ENCODE peak calls at places on chromosomes 11 and 22, in ten cellular contexts. One of them, this sample, is unnamed.
A peak's percentile ranks its signal among the peaks of the same experiment; 100 is the strongest.

GRCh38 chr11:65651589-65652510 is 10.9 kb downstream of the RELA start:
- DNase-seq in endothelial cell: no peak
- DNase-seq in HFFc6: no peak
- DNase-seq in AG04449: no peak
- DNase-seq in CD8-positive, alpha-beta T cell: no peak
- DNase-seq in astrocyte of the spinal cord: peak; percentile 33
- DNase-seq in uterus: peak; percentile 36
- DNase-seq in PC-9: peak; percentile 79
- DNase-seq in breast epithelium: peak; percentile 67
- DNase-seq in A549: no peak
- DNase-seq in this sample: no peak

GRCh38 chr22:26822300-26822699 is 164.9 kb downstream of the MIAT start:
- DNase-seq in endothelial cell: no peak
- DNase-seq in HFFc6: no peak
- DNase-seq in AG04449: no peak
- DNase-seq in CD8-positive, alpha-beta T cell: no peak
- DNase-seq in astrocyte of the spinal cord: no peak
- DNase-seq in uterus: no peak
- DNase-seq in PC-9: no peak
- DNase-seq in breast epithelium: no peak
- DNase-seq in A549: no peak
- DNase-seq in this sample: no peak

GRCh38 chr11:12281571-12282478 is 95.5 kb upstream of the PARVA start:
- DNase-seq in endothelial cell: peak; percentile 88
- DNase-seq in HFFc6: peak; percentile 77
- DNase-seq in AG04449: no peak
- DNase-seq in CD8-positive, alpha-beta T cell: peak; percentile 71
- DNase-seq in astrocyte of the spinal cord: peak; percentile 84
- DNase-seq in uterus: peak; percentile 86
- DNase-seq in PC-9: no peak
- DNase-seq in breast epithelium: peak; percentile 88
- DNase-seq in A549: peak; percentile 77
- DNase-seq in this sample: peak; percentile 45

GRCh38 chr11:103907136-103907535 is 129.3 kb upstream of the DDI1 start:
- DNase-seq in endothelial cell: no peak
- DNase-seq in HFFc6: no peak
- DNase-seq in AG04449: no peak
- DNase-seq in CD8-positive, alpha-beta T cell: no peak
- DNase-seq in astrocyte of the spinal cord: no peak
- DNase-seq in uterus: no peak
- DNase-seq in PC-9: no peak
- DNase-seq in breast epithelium: no peak
- DNase-seq in A549: no peak
- DNase-seq in this sample: no peak

GRCh38 chr22:41913842-41914534 is 886 bp downstream of the SHISA8 start:
- DNase-seq in endothelial cell: peak; percentile 14
- DNase-seq in HFFc6: no peak
- DNase-seq in AG04449: no peak
- DNase-seq in CD8-positive, alpha-beta T cell: no peak
- DNase-seq in astrocyte of the spinal cord: no peak
- DNase-seq in uterus: no peak
- DNase-seq in PC-9: no peak
- DNase-seq in breast epithelium: no peak
- DNase-seq in A549: no peak
- DNase-seq in this sample: no peak

GRCh38 chr11:26522912-26523610 is 49.0 kb downstream of the MUC15 start:
- DNase-seq in endothelial cell: no peak
- DNase-seq in HFFc6: peak; percentile 17
- DNase-seq in AG04449: no peak
- DNase-seq in CD8-positive, alpha-beta T cell: no peak
- DNase-seq in astrocyte of the spinal cord: peak; percentile 35
- DNase-seq in uterus: no peak
- DNase-seq in PC-9: no peak
- DNase-seq in breast epithelium: no peak
- DNase-seq in A549: peak; percentile 64
- DNase-seq in this sample: no peak

GRCh38 chr11:129846508-129847335 is 31.1 kb downstream of the TMEM45B start:
- DNase-seq in endothelial cell: no peak
- DNase-seq in HFFc6: peak; percentile 96
- DNase-seq in AG04449: peak; percentile 89
- DNase-seq in CD8-positive, alpha-beta T cell: no peak
- DNase-seq in astrocyte of the spinal cord: peak; percentile 91
- DNase-seq in uterus: no peak
- DNase-seq in PC-9: peak; percentile 99
- DNase-seq in breast epithelium: no peak
- DNase-seq in A549: peak; percentile 61
- DNase-seq in this sample: no peak

GRCh38 chr22:44802071-44802700 is 49.8 kb downstream of the ARHGAP8 start:
- DNase-seq in endothelial cell: no peak
- DNase-seq in HFFc6: no peak
- DNase-seq in AG04449: no peak
- DNase-seq in CD8-positive, alpha-beta T cell: no peak
- DNase-seq in astrocyte of the spinal cord: no peak
- DNase-seq in uterus: no peak
- DNase-seq in PC-9: no peak
- DNase-seq in breast epithelium: no peak
- DNase-seq in A549: no peak
- DNase-seq in this sample: no peak

GRCh38 chr11:96109265-96110030 is 185.5 kb upstream of the MTMR2 start:
- DNase-seq in endothelial cell: no peak
- DNase-seq in HFFc6: no peak
- DNase-seq in AG04449: no peak
- DNase-seq in CD8-positive, alpha-beta T cell: no peak
- DNase-seq in astrocyte of the spinal cord: no peak
- DNase-seq in uterus: no peak
- DNase-seq in PC-9: no peak
- DNase-seq in breast epithelium: no peak
- DNase-seq in A549: no peak
- DNase-seq in this sample: no peak

GRCh38 chr22:29689872-29690213 is 30.0 kb upstream of the CABP7 start:
- DNase-seq in endothelial cell: peak; percentile 77
- DNase-seq in HFFc6: peak; percentile 27
- DNase-seq in AG04449: no peak
- DNase-seq in CD8-positive, alpha-beta T cell: no peak
- DNase-seq in astrocyte of the spinal cord: peak; percentile 61
- DNase-seq in uterus: peak; percentile 53
- DNase-seq in PC-9: no peak
- DNase-seq in breast epithelium: no peak
- DNase-seq in A549: peak; percentile 30
- DNase-seq in this sample: no peak

GRCh38 chr11:86228967-86229330 is 15.6 kb upstream of the EED start:
- DNase-seq in endothelial cell: no peak
- DNase-seq in HFFc6: no peak
- DNase-seq in AG04449: no peak
- DNase-seq in CD8-positive, alpha-beta T cell: no peak
- DNase-seq in astrocyte of the spinal cord: no peak
- DNase-seq in uterus: no peak
- DNase-seq in PC-9: peak; percentile 75
- DNase-seq in breast epithelium: no peak
- DNase-seq in A549: no peak
- DNase-seq in this sample: no peak

GRCh38 chr11:130405428-130405827 is 23.0 kb downstream of the ADAMTS8 start:
- DNase-seq in endothelial cell: no peak
- DNase-seq in HFFc6: no peak
- DNase-seq in AG04449: no peak
- DNase-seq in CD8-positive, alpha-beta T cell: no peak
- DNase-seq in astrocyte of the spinal cord: no peak
- DNase-seq in uterus: no peak
- DNase-seq in PC-9: no peak
- DNase-seq in breast epithelium: no peak
- DNase-seq in A549: no peak
- DNase-seq in this sample: no peak

GRCh38 chr11:57901278-57901677 is 122.4 kb upstream of the OR9Q1 start:
- DNase-seq in endothelial cell: no peak
- DNase-seq in HFFc6: no peak
- DNase-seq in AG04449: no peak
- DNase-seq in CD8-positive, alpha-beta T cell: no peak
- DNase-seq in astrocyte of the spinal cord: no peak
- DNase-seq in uterus: no peak
- DNase-seq in PC-9: no peak
- DNase-seq in breast epithelium: no peak
- DNase-seq in A549: no peak
- DNase-seq in this sample: no peak

GRCh38 chr11:40134820-40135219 is 1324.6 kb downstream of the LRRC4C start:
- DNase-seq in endothelial cell: no peak
- DNase-seq in HFFc6: no peak
- DNase-seq in AG04449: no peak
- DNase-seq in CD8-positive, alpha-beta T cell: no peak
- DNase-seq in astrocyte of the spinal cord: no peak
- DNase-seq in uterus: no peak
- DNase-seq in PC-9: no peak
- DNase-seq in breast epithelium: no peak
- DNase-seq in A549: no peak
- DNase-seq in this sample: no peak

GRCh38 chr11:66051371-66051765 is 796 bp upstream of the SF3B2 start:
- DNase-seq in endothelial cell: no peak
- DNase-seq in HFFc6: no peak
- DNase-seq in AG04449: no peak
- DNase-seq in CD8-positive, alpha-beta T cell: no peak
- DNase-seq in astrocyte of the spinal cord: no peak
- DNase-seq in uterus: no peak
- DNase-seq in PC-9: no peak
- DNase-seq in breast epithelium: no peak
- DNase-seq in A549: no peak
- DNase-seq in this sample: no peak

GRCh38 chr11:119754199-119754598 is 25.2 kb upstream of the NECTIN1 start:
- DNase-seq in endothelial cell: no peak
- DNase-seq in HFFc6: no peak
- DNase-seq in AG04449: no peak
- DNase-seq in CD8-positive, alpha-beta T cell: no peak
- DNase-seq in astrocyte of the spinal cord: no peak
- DNase-seq in uterus: no peak
- DNase-seq in PC-9: no peak
- DNase-seq in breast epithelium: no peak
- DNase-seq in A549: no peak
- DNase-seq in this sample: no peak

GRCh38 chr11:134069426-134069921 is 602 bp downstream of the JAM3 start:
- DNase-seq in endothelial cell: no peak
- DNase-seq in HFFc6: no peak
- DNase-seq in AG04449: no peak
- DNase-seq in CD8-positive, alpha-beta T cell: no peak
- DNase-seq in astrocyte of the spinal cord: peak; percentile 22
- DNase-seq in uterus: peak; percentile 36
- DNase-seq in PC-9: no peak
- DNase-seq in breast epithelium: no peak
- DNase-seq in A549: no peak
- DNase-seq in this sample: no peak

GRCh38 chr11:12101318-12101717 is 9.1 kb upstream of the MICAL2 start:
- DNase-seq in endothelial cell: no peak
- DNase-seq in HFFc6: no peak
- DNase-seq in AG04449: no peak
- DNase-seq in CD8-positive, alpha-beta T cell: no peak
- DNase-seq in astrocyte of the spinal cord: no peak
- DNase-seq in uterus: no peak
- DNase-seq in PC-9: no peak
- DNase-seq in breast epithelium: no peak
- DNase-seq in A549: no peak
- DNase-seq in this sample: no peak

GRCh38 chr11:123304828-123305530 is 109.9 kb upstream of the CLMP start:
- DNase-seq in endothelial cell: no peak
- DNase-seq in HFFc6: no peak
- DNase-seq in AG04449: no peak
- DNase-seq in CD8-positive, alpha-beta T cell: no peak
- DNase-seq in astrocyte of the spinal cord: no peak
- DNase-seq in uterus: no peak
- DNase-seq in PC-9: no peak
- DNase-seq in breast epithelium: no peak
- DNase-seq in A549: no peak
- DNase-seq in this sample: no peak
- TF ChIP-seq CTCF in endothelial cell: no peak
- TF ChIP-seq CTCF in HFFc6: no peak
- TF ChIP-seq CTCF in AG04449: no peak
- TF ChIP-seq CTCF in CD8-positive, alpha-beta T cell: no peak
- TF ChIP-seq CTCF in astrocyte of the spinal cord: peak; percentile 5
- TF ChIP-seq CTCF in uterus: no peak
- TF ChIP-seq CTCF in PC-9: no peak
- TF ChIP-seq CTCF in breast epithelium: no peak
- TF ChIP-seq CTCF in A549: no peak
- TF ChIP-seq CTCF in this sample: no peak

DNA sequence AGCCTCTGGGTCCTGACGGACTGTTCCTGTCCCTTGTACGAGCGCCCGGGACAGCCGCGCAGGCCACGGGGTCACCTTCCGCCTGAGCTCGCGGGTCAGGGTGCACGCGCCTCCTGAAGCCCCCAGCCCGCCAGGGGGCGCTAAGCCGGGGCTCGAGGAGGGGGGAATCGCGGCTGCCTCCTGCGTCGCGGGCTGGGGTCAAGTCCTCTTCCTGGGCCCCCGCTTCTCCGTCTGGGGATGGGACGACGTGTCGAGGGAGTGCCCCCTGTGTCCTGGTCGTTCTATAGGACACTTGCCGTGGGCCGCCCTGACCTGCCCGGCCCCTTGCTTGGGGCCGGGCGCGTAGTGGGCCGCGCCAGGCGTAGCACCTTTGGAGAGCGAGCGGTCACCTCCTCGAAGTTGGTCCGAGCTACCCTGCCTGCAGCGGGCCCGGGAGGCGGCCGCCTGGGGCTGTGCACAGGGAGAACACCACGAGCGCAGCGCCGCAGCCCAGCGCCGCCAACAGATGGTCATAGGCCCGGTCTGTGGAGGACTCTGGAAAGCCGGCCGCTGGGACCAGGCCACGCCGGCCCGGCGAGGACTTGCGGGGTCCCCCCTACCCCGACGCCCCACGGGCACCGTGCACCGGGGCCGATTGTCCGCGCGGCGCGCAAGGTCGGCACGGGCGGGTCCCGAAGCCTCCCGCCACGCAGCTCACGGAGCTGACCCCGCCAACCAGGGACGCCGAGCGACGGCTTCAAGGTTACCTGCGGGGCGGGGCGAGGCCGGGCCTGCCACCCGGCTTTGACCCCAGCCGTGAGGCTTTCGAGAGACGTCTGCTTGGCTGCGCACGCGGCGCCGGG is 2.7 kb upstream of the WNT11 start:
- DNase-seq in endothelial cell: peak; percentile 87
- DNase-seq in HFFc6: no peak
- DNase-seq in AG04449: no peak
- DNase-seq in CD8-positive, alpha-beta T cell: peak; percentile 70
- DNase-seq in astrocyte of the spinal cord: peak; percentile 26
- DNase-seq in uterus: peak; percentile 72
- DNase-seq in PC-9: peak; percentile 54
- DNase-seq in breast epithelium: peak; percentile 27
- DNase-seq in A549: peak; percentile 79
- DNase-seq in this sample: peak; percentile 78
- TF ChIP-seq CTCF in endothelial cell: peak; percentile 98
- TF ChIP-seq CTCF in HFFc6: peak; percentile 93
- TF ChIP-seq CTCF in AG04449: peak; percentile 85
- TF ChIP-seq CTCF in CD8-positive, alpha-beta T cell: peak; percentile 84
- TF ChIP-seq CTCF in astrocyte of the spinal cord: peak; percentile 78
- TF ChIP-seq CTCF in uterus: peak; percentile 84
- TF ChIP-seq CTCF in PC-9: peak; percentile 97
- TF ChIP-seq CTCF in breast epithelium: peak; percentile 61
- TF ChIP-seq CTCF in A549: peak; percentile 88
- TF ChIP-seq CTCF in this sample: no peak

GRCh38 chr11:77115181-77115611 is 12.6 kb downstream of the OMP start:
- DNase-seq in endothelial cell: peak; percentile 27
- DNase-seq in HFFc6: no peak
- DNase-seq in AG04449: no peak
- DNase-seq in CD8-positive, alpha-beta T cell: no peak
- DNase-seq in astrocyte of the spinal cord: no peak
- DNase-seq in uterus: no peak
- DNase-seq in PC-9: no peak
- DNase-seq in breast epithelium: no peak
- DNase-seq in A549: peak; percentile 23
- DNase-seq in this sample: no peak
- TF ChIP-seq CTCF in endothelial cell: peak; percentile 41
- TF ChIP-seq CTCF in HFFc6: peak; percentile 68
- TF ChIP-seq CTCF in AG04449: peak; percentile 4
- TF ChIP-seq CTCF in CD8-positive, alpha-beta T cell: no peak
- TF ChIP-seq CTCF in astrocyte of the spinal cord: peak; percentile 30
- TF ChIP-seq CTCF in uterus: no peak
- TF ChIP-seq CTCF in PC-9: peak; percentile 49
- TF ChIP-seq CTCF in breast epithelium: no peak
- TF ChIP-seq CTCF in A549: no peak
- TF ChIP-seq CTCF in this sample: no peak

GRCh38 chr22:43228330-43228729 is 41.4 kb upstream of the TTLL12 start:
- DNase-seq in endothelial cell: peak; percentile 64
- DNase-seq in HFFc6: no peak
- DNase-seq in AG04449: no peak
- DNase-seq in CD8-positive, alpha-beta T cell: no peak
- DNase-seq in astrocyte of the spinal cord: peak; percentile 5
- DNase-seq in uterus: no peak
- DNase-seq in PC-9: no peak
- DNase-seq in breast epithelium: no peak
- DNase-seq in A549: peak; percentile 53
- DNase-seq in this sample: no peak
- TF ChIP-seq CTCF in endothelial cell: peak; percentile 20
- TF ChIP-seq CTCF in HFFc6: peak; percentile 69
- TF ChIP-seq CTCF in AG04449: peak; percentile 50
- TF ChIP-seq CTCF in CD8-positive, alpha-beta T cell: no peak
- TF ChIP-seq CTCF in astrocyte of the spinal cord: peak; percentile 57
- TF ChIP-seq CTCF in uterus: no peak
- TF ChIP-seq CTCF in PC-9: peak; percentile 67
- TF ChIP-seq CTCF in breast epithelium: no peak
- TF ChIP-seq CTCF in A549: peak; percentile 23
- TF ChIP-seq CTCF in this sample: no peak